ENCODE peak calls at places on chromosomes 3 and 15, in eight cellular contexts. Q is endothelial cell of umbilical vein; F is fibroblast of lung; C is RWPE2; P is neuronal stem cell; K is naive thymus-derived CD4-positive, alpha-beta T cell; X is HCT116; Z is gastrocnemius medialis. L is an unnamed sample.

GRCh38 chr3:152658977-152659376 is 176.0 kb upstream of the P2RY1 start:
- DNase-seq in Z (no peak), X (no peak), F (no peak), P (no peak), C (no peak), Q (no peak), K (no peak), L (no peak)

GRCh38 chr3:123282461-123282860 is 80.7 kb downstream of the SEC22A start:
- DNase-seq in C (no peak), X (no peak), K (no peak), Z (no peak), F (no peak), P (no peak), Q (no peak), L (no peak)

GRCh38 chr15:70643783-70644125 is 119.6 kb downstream of the UACA start:
- DNase-seq in K (no peak), F (peak; percentile 42), Q (no peak), Z (no peak), C (no peak), P (no peak), X (peak; percentile 19), L (no peak)

GRCh38 chr3:167835953-167836352 is 100.4 kb downstream of the SERPINI1 start:
- DNase-seq in X (no peak), P (no peak), K (no peak), F (no peak), Q (no peak), C (no peak), Z (no peak), L (no peak)

GRCh38 chr3:5197470-5198312 is 10.2 kb downstream of the EDEM1 start:
- DNase-seq in K (peak; percentile 74), P (no peak), Z (no peak), C (no peak), Q (no peak), F (peak; percentile 43), X (no peak), L (peak; percentile 38)

GRCh38 chr15:70289191-70289955 is 191.7 kb upstream of the TLE3 start:
- DNase-seq in P (no peak), Q (no peak), X (no peak), Z (no peak), F (peak; percentile 83), K (no peak), C (peak; percentile 49), L (no peak)

GRCh38 chr3:176431986-176432385 is 765.3 kb downstream of the TBL1XR1 start:
- DNase-seq in P (no peak), F (peak; percentile 43), C (no peak), K (no peak), Z (no peak), X (no peak), Q (no peak), L (no peak)

GRCh38 chr3:73364517-73364916 is 260.2 kb downstream of the PDZRN3 start:
- DNase-seq in K (no peak), C (no peak), X (no peak), F (no peak), Z (no peak), P (no peak), Q (no peak), L (no peak)

GRCh38 chr3:172911142-172911541 is 160.6 kb downstream of the ECT2 start:
- DNase-seq in K (no peak), F (no peak), Q (no peak), X (no peak), P (no peak), C (no peak), Z (no peak), L (no peak)

GRCh38 chr3:110384601-110385000 is 687.0 kb upstream of the NECTIN3 start:
- DNase-seq in C (no peak), P (no peak), Z (no peak), X (no peak), F (peak; percentile 61), Q (no peak), K (no peak), L (no peak)

GRCh38 chr3:126357299-126358037 is at the start of gene KLF15:
- DNase-seq in P (peak; percentile 84), C (no peak), X (peak; percentile 43), K (peak; percentile 70), F (peak; percentile 69), Q (peak; percentile 82), Z (peak; percentile 92), L (peak; percentile 62)

GRCh38 chr3:72658466-72659100 is 189.7 kb downstream of the SHQ1 start:
- DNase-seq in P (no peak), K (no peak), Z (no peak), F (no peak), Q (no peak), C (no peak), X (no peak), L (no peak)

GRCh38 chr3:161475905-161476304 is 20.7 kb upstream of the OTOL1 start:
- DNase-seq in P (no peak), Q (no peak), Z (no peak), K (no peak), C (no peak), F (peak; percentile 55), X (peak; percentile 72), L (no peak)

GRCh38 chr15:83746231-83746630 is 92.3 kb downstream of the ADAMTSL3 start:
- DNase-seq in P (no peak), X (no peak), C (no peak), F (no peak), Q (no peak), K (no peak), Z (no peak), L (no peak)

GRCh38 chr15:90004671-90005070 is 3.5 kb downstream of the ZNF710 start:
- DNase-seq in C (peak; percentile 90), P (no peak), K (no peak), F (peak; percentile 97), X (no peak), Q (peak; percentile 50), Z (peak; percentile 48), L (no peak)

GRCh38 chr3:35664460-35664919 is 25.2 kb downstream of the ARPP21 start:
- DNase-seq in Z (peak; percentile 94), F (peak; percentile 87), K (no peak), X (no peak), Q (peak; percentile 86), P (no peak), C (peak; percentile 28), L (no peak)

GRCh38 chr3:50574280-50574831 is 5.0 kb downstream of the HEMK1 start:
- DNase-seq in X (no peak), P (no peak), C (no peak), F (no peak), K (no peak), Q (no peak), Z (no peak), L (no peak)

GRCh38 chr3:116285781-116286180 is 159.5 kb downstream of the LSAMP start:
- DNase-seq in F (no peak), P (no peak), K (no peak), C (no peak), Z (no peak), X (no peak), Q (no peak), L (no peak)

GRCh38 chr3:153901991-153902390 is 219.2 kb upstream of the ARHGEF26 start:
- DNase-seq in F (peak; percentile 63), C (no peak), Z (no peak), P (no peak), Q (no peak), K (no peak), X (no peak), L (no peak)

GRCh38 chr15:51848811-51849210 is 19.4 kb downstream of the TMOD3 start:
- DNase-seq in F (no peak), Q (peak; percentile 49), Z (no peak), C (no peak), P (no peak), K (no peak), X (no peak), L (no peak)

GRCh38 chr15:98981851-98982722 is 25.5 kb downstream of the PGPEP1L start:
- DNase-seq in C (no peak), Q (no peak), X (no peak), P (no peak), F (peak; percentile 41), K (no peak), Z (no peak), L (no peak)

GRCh38 chr3:66237551-66237950 is 16.8 kb downstream of the SLC25A26 start:
- DNase-seq in K (no peak), P (no peak), F (no peak), Z (no peak), X (no peak), Q (no peak), C (no peak), L (no peak)
- H3K27ac ChIP-seq in K (no peak overlapping the region), P (no peak overlapping the region), F (no peak overlapping the region), Z (no peak overlapping the region), X (no peak overlapping the region), Q (no peak overlapping the region), C (no peak overlapping the region), L (no peak overlapping the region)

GRCh38 chr3:63964287-63965073 is 52.3 kb upstream of the SCAANT1 start:
- DNase-seq in Z (no peak), Q (no peak), C (no peak), X (no peak), F (peak; percentile 22), P (no peak), K (no peak), L (no peak)
- H3K4me1 ChIP-seq in Z (peaks cover 71% of the 10 kb centered on the region), Q (peaks cover 24% of the 10 kb centered on the region), C (peaks cover 49% of the 10 kb centered on the region), X (peaks cover 17% of the 10 kb centered on the region), F (peaks cover 24% of the 10 kb centered on the region), P (peaks cover 36% of the 10 kb centered on the region), K (peaks cover 22% of the 10 kb centered on the region), L (peaks cover 19% of the 10 kb centered on the region)

DNA sequence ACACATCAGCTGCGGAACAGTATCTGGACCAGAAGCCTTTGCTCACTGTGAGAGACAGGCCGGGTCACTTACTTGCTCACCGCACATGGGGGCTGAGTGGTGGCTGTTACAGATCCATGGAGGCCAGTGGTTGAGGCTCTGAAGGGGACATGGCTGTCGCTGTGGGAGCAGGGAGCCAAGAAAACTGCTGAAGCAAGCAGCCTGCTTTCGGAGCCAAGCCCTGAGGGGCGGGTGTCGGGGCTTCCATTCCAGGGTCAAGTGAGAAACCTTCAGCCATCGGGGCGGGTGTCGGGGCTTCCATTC is 42.3 kb upstream of the ADAMTS17 start:
- DNase-seq in Z (no peak), Q (no peak), X (no peak), F (no peak), C (no peak), K (no peak), P (no peak), L (no peak)
- H3K9me3 ChIP-seq in Z (peaks cover 5% of the 10 kb centered on the region), Q (peaks cover 2% of the 10 kb centered on the region), X (no peaks in the 10 kb centered on the region), F (no peaks in the 10 kb centered on the region), C (peaks cover 6% of the 10 kb centered on the region), K (no peaks in the 10 kb centered on the region), P (peaks cover 15% of the 10 kb centered on the region), L (no peaks in the 10 kb centered on the region)

DNA sequence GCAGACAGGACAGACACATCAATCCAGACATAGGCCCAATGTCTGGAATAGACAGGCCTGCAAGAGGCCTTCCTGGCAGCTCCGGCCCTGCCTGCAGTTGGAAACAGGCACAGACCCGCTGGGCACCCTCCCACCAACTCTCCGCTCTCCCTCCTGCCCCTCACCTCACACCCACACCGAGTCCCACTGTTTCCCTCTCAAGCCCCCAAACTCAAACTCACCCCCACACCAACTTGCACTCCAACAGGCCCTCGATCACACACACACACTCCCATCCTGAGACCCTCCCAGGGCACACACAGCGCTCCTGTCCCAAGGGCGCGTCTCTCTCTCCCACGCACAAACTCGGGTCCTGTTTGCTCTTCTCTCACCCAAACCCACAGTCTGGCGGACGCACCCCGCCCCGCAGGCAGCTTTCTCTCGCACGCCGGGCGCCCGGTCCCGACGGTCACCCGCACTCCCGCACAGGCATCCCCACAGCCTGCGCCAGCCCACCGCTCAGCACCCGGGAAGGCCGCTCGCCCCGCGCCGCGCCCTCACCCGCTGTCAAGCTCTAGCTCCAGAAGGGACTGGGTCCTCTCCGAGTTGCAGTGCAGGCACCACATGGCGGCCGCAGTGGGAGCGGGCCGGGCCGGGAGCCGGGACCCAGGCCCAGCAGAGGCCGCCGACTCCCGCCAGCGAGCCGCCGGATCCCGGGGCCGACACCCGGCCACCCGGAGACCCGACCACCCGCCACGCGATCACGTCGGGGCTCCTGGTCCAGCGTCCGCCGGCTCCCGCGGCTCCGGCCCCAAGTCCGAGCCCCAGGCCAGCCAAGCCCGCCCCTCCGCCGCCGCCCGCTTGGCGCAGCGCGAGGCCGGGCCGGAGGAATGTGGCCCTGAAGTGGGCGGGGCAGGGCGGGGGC is 106.1 kb downstream of the IQSEC1 start:
- DNase-seq in Z (no peak), C (no peak), F (peak; percentile 23), K (no peak), Q (peak; percentile 35), P (no peak), X (no peak), L (no peak)
- H3K27ac ChIP-seq in Z (peak overlapping the region; percentile 83), C (no peak overlapping the region), F (peak overlapping the region; percentile 71), K (peak overlapping the region; percentile 29), Q (peak overlapping the region; percentile 8), P (no peak overlapping the region), X (peak overlapping the region; percentile 64), L (no peak overlapping the region)